ENCODE peak calls at places on chromosomes 5 and 9, in ten cellular contexts. D is upper lobe of right lung, R is vagina, Q is foreskin keratinocyte, E is H1, M is heart right ventricle, O is suprapubic skin, U is thyroid gland, G is sigmoid colon, X is cardiac muscle cell. H is an unnamed sample.

GRCh38 chr5:15234366-15234765 is 265.6 kb upstream of the FBXL7 start:
- DNase-seq in M (no peak), G (no peak), E (peak; percentile 51), O (no peak), X (no peak), R (no peak), D (no peak), Q (no peak), U (no peak), H (no peak)

GRCh38 chr5:36744041-36744677 is 132.4 kb upstream of the NIPBL start:
- DNase-seq in G (no peak), U (no peak), X (no peak), R (no peak), Q (no peak), D (no peak), E (no peak), M (no peak), O (no peak), H (no peak)

GRCh38 chr5:92518318-92518913 is 1062.6 kb downstream of the NR2F1-AS1 start:
- DNase-seq in O (no peak), R (no peak), G (no peak), D (no peak), M (no peak), Q (peak; percentile 48), E (no peak), U (peak; percentile 11), X (peak; percentile 67), H (peak; percentile 73)

GRCh38 chr5:59249160-59249559 is 644.4 kb downstream of the PDE4D start:
- DNase-seq in M (no peak), R (no peak), D (no peak), Q (no peak), O (no peak), U (no peak), E (no peak), G (no peak), X (no peak), H (no peak)

GRCh38 chr9:124392855-124393460 is 22.3 kb downstream of the PSMB7 start:
- DNase-seq in R (no peak), E (no peak), G (no peak), O (no peak), X (peak; percentile 55), Q (peak; percentile 98), M (no peak), U (no peak), D (no peak), H (peak; percentile 98)

GRCh38 chr5:149675467-149676201 is 54.5 kb upstream of the PPARGC1B start:
- DNase-seq in R (no peak), D (no peak), X (no peak), O (no peak), Q (peak; percentile 40), U (no peak), G (no peak), E (no peak), M (peak; percentile 23), H (no peak)

GRCh38 chr9:15403155-15403554 is 19.5 kb upstream of the SNAPC3 start:
- DNase-seq in E (no peak), M (no peak), G (no peak), U (peak; percentile 13), O (no peak), X (no peak), D (no peak), Q (no peak), R (no peak), H (no peak)

GRCh38 chr5:136382071-136382470 is 16.7 kb upstream of the TRPC7 start:
- DNase-seq in E (no peak), O (no peak), M (no peak), G (no peak), Q (no peak), X (no peak), R (no peak), D (no peak), U (no peak), H (no peak)

GRCh38 chr5:73299017-73299630 is 126.1 kb downstream of the TMEM174 start:
- DNase-seq in O (no peak), U (no peak), Q (no peak), G (no peak), E (peak; percentile 77), R (no peak), D (no peak), M (no peak), X (no peak), H (peak; percentile 77)

GRCh38 chr9:38263534-38263933 is 129.0 kb upstream of the ALDH1B1 start:
- DNase-seq in X (peak; percentile 74), O (peak; percentile 15), M (no peak), U (no peak), Q (peak; percentile 38), E (no peak), G (no peak), R (no peak), D (no peak), H (no peak)

GRCh38 chr5:104372796-104373195 is 810.2 kb upstream of the NUDT12 start:
- DNase-seq in D (no peak), O (no peak), R (no peak), G (no peak), Q (no peak), M (no peak), X (peak; percentile 8), U (no peak), E (no peak), H (no peak)

GRCh38 chr9:18438300-18438925 is 35.5 kb upstream of the ADAMTSL1 start:
- DNase-seq in X (peak; percentile 71), M (peak; percentile 51), Q (no peak), U (peak; percentile 38), E (peak; percentile 62), D (peak; percentile 62), R (no peak), O (peak; percentile 80), G (peak; percentile 77), H (no peak)

GRCh38 chr9:120646943-120647342 is 67.0 kb upstream of the CDK5RAP2 start:
- DNase-seq in D (no peak), E (no peak), R (no peak), U (no peak), G (no peak), X (no peak), O (no peak), M (no peak), Q (no peak), H (no peak)

GRCh38 chr5:172556262-172556661 is 84.8 kb upstream of the NEURL1B start:
- DNase-seq in E (no peak), G (peak; percentile 68), D (no peak), U (no peak), O (no peak), X (no peak), M (no peak), Q (peak; percentile 22), R (no peak), H (no peak)

GRCh38 chr5:15495026-15495425 is 5.0 kb upstream of the FBXL7 start:
- DNase-seq in G (no peak), X (no peak), O (no peak), R (no peak), U (no peak), M (no peak), Q (no peak), E (no peak), D (no peak), H (no peak)

GRCh38 chr5:154575869-154576806 is 98.1 kb upstream of the HAND1 start:
- DNase-seq in Q (no peak), E (no peak), D (no peak), O (no peak), U (no peak), M (no peak), G (no peak), X (no peak), R (peak; percentile 42), H (no peak)
- TF ChIP-seq CTCF in Q (peak; percentile 20), E (peak; percentile 11), D (peak; percentile 8), O (no peak), U (no peak), M (no peak), G (no peak), X (no peak), R (no peak), H (no peak)

DNA sequence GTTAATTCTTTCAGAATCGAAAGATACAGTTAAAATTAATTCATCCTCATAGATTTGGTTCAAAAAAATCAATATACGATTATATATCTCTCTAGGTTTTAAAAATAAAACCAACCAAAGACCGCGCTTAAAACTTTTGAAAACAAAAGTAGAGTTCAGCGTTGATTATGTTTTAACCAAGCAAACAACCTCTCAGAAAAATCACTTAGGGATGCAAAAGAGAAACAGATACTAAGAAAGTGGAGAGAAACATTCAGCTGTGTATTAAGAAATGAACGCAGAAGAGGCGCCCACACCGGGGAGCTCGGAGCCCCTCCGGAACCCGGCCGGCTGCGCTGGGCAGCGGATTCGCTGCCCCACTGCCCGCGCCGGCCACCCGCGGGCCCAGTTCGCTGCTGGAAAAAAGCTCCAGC is 1.4 kb downstream of the PITX1 start:
- DNase-seq in D (no peak), O (no peak), M (no peak), G (no peak), Q (peak; percentile 15), E (no peak), X (no peak), U (no peak), R (no peak), H (no peak)
- H3K27ac ChIP-seq in D (no peak overlapping the region), O (no peak overlapping the region), M (no peak overlapping the region), G (peak overlapping the region; percentile 71), Q (no peak overlapping the region), E (no peak overlapping the region), X (no peak overlapping the region), U (no peak overlapping the region), R (peak overlapping the region; percentile 95), H (peak overlapping the region; percentile 99)

DNA sequence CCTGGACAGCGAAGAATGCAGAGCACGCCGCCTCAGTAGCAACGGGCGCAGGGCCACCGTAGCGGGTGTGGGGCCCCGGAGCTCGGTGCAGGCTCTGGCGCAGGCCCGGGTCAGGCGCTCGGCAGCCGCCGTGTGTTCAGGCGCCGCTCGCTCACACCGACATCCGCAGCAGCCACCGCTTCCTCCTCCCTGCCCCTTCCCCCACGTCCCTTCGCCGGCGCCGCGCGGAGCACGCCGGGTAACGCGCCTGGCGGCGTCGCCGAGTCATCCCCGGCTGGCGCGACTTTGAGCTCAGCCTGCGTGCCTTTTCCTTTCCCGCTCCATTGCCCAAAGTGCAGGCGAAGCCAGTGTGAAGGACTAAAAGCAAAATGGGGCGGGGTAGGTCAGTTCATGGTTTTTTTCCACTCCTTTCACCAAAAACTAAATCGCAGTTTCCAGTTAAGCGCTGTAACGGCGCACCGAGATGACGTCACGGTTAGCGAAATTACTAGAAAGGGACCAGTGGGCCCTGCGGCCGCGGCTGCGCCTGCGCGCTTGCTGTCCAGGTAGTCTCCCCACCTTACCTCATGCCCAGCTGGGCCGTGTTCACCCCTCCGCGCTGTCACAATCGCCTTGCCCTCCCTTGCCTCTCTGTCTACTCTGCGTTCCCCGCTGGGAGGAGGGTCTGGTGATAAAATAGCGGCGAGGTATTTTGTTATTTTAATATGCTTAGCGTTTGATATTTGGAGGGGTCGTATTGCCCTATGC is at the start of gene UBQLN1:
- DNase-seq in M (peak; percentile 96), X (peak; percentile 96), U (peak; percentile 96), O (peak; percentile 97), R (peak; percentile 96), Q (peak; percentile 93), D (peak; percentile 96), E (peak; percentile 92), G (peak; percentile 98), H (peak; percentile 98)
- TF ChIP-seq CTCF in M (no peak), X (no peak), U (peak; percentile 11), O (no peak), R (no peak), Q (peak; percentile 3), D (no peak), E (no peak), G (peak; percentile 10), H (no peak)

DNA sequence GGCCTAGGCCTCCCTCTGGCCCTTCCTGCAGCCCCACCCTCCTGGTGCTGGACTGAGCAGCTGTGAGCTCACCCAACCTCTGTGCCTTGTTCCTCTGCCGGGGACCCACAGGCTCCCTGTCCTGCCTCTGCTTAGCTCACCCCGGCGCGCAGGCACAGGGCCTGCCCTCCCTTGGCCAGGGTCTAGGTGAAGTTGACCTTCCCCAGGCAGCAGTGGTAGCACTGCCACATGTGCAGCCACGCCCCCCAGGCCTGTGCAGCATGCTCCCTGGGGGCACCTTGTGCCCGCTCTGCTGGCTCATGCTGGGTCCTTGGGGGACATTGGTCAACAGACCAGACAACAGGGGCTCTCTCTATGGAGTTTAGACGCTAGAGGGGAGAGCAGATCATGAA is 18.1 kb downstream of the TRIP13 start:
- DNase-seq in E (no peak), R (no peak), X (no peak), O (no peak), U (no peak), Q (no peak), D (no peak), G (no peak), M (no peak), H (no peak)
- H3K27ac ChIP-seq in E (no peak overlapping the region), R (no peak overlapping the region), X (no peak overlapping the region), O (no peak overlapping the region), U (no peak overlapping the region), Q (peak overlapping the region; percentile 98), D (no peak overlapping the region), G (no peak overlapping the region), M (no peak overlapping the region), H (peak overlapping the region; percentile 92)